ENCODE peak calls at places on chromosomes 13 and 19, in eight cellular contexts. N is DMS153; Z is EL; E is Right ventricle myocardium inferior; P is NCI-H345; F is nephron progenitor cell; T is activated effector memory CD4-positive, alpha-beta T cell treated with Interleukin-2 at 50 U/mL for 16 hours; H is substantia nigra. C is an unnamed sample.

GRCh38 chr13:39777527-39778061 is 122.1 kb downstream of the COG6 start:
- DNase-seq in T (no peak), E (no peak), N (no peak), H (no peak), P (peak; percentile 1), F (no peak), Z (peak; percentile 95), C (no peak)

GRCh38 chr13:30454991-30455390 is 10.7 kb downstream of the HMGB1 start:
- DNase-seq in H (no peak), E (no peak), T (no peak), P (no peak), N (no peak), F (no peak), Z (no peak), C (no peak)

GRCh38 chr13:113432509-113433270 is 20.6 kb downstream of the ADPRHL1 start:
- DNase-seq in P (no peak), Z (no peak), T (no peak), N (no peak), H (no peak), F (no peak), E (peak; percentile 63), C (no peak)

GRCh38 chr13:36870050-36870692 is 49.9 kb downstream of the SMAD9 start:
- DNase-seq in N (no peak), H (no peak), E (no peak), T (no peak), F (no peak), P (no peak), Z (no peak), C (no peak)

GRCh38 chr19:33201886-33202545 is 7.9 kb downstream of the LRP3 start:
- DNase-seq in F (no peak), P (no peak), T (no peak), E (no peak), Z (no peak), N (no peak), H (no peak), C (no peak)

GRCh38 chr13:87234981-87235380 is 436.2 kb upstream of the SLITRK5 start:
- DNase-seq in E (no peak), H (no peak), F (no peak), T (no peak), Z (no peak), N (no peak), P (no peak), C (no peak)

GRCh38 chr13:24888291-24888931 is 124.4 kb downstream of the RNF17 start:
- DNase-seq in Z (no peak), N (no peak), F (no peak), P (no peak), T (no peak), H (no peak), E (no peak), C (no peak)

GRCh38 chr13:47518530-47518929 is 482.5 kb downstream of the SUCLA2 start:
- DNase-seq in Z (no peak), H (no peak), N (no peak), P (no peak), F (no peak), T (no peak), E (no peak), C (no peak)

GRCh38 chr19:32345261-32346207 is at the start of gene ZNF507:
- DNase-seq in Z (peak; percentile 77), F (peak; percentile 89), T (peak; percentile 71), N (peak; percentile 48), E (peak; percentile 91), P (peak; percentile 97), H (peak; percentile 71), C (peak; percentile 78)

GRCh38 chr19:28213476-28214082 is 999.4 kb downstream of the UQCRFS1 start:
- DNase-seq in H (no peak), N (peak; percentile 7), E (no peak), Z (peak; percentile 0), P (no peak), F (no peak), T (no peak), C (no peak)

GRCh38 chr19:17235618-17236413 is 9.8 kb downstream of the OCEL1 start:
- DNase-seq in H (peak; percentile 30), P (peak; percentile 60), F (peak; percentile 75), T (peak; percentile 71), N (peak; percentile 71), E (peak; percentile 87), Z (peak; percentile 79), C (peak; percentile 69)

GRCh38 chr19:46426506-46427162 is 2.1 kb downstream of the PNMA8C start:
- DNase-seq in P (peak; percentile 48), H (peak; percentile 35), F (peak; percentile 92), T (no peak), E (peak; percentile 87), Z (peak; percentile 79), N (peak; percentile 27), C (no peak)

GRCh38 chr13:72151241-72151640 is 284.2 kb upstream of the DACH1 start:
- DNase-seq in T (no peak), Z (peak; percentile 75), H (no peak), N (no peak), F (no peak), E (no peak), P (no peak), C (no peak)

GRCh38 chr13:98513837-98514236 is 63.1 kb downstream of the STK24 start:
- DNase-seq in E (no peak), N (no peak), Z (no peak), F (no peak), H (no peak), T (no peak), P (no peak), C (no peak)

GRCh38 chr13:113475911-113476310 is 14.6 kb downstream of the DCUN1D2 start:
- DNase-seq in N (no peak), H (no peak), E (no peak), T (no peak), F (no peak), P (no peak), Z (no peak), C (no peak)

GRCh38 chr13:42807866-42808265 is 26.5 kb downstream of the FAM216B start:
- DNase-seq in E (no peak), P (no peak), T (no peak), N (no peak), F (no peak), Z (peak; percentile 60), H (no peak), C (no peak)

GRCh38 chr13:100510208-100510997 is 78.2 kb downstream of the GGACT start:
- DNase-seq in F (no peak), H (no peak), P (peak; percentile 68), Z (no peak), E (no peak), T (no peak), N (no peak), C (no peak)

GRCh38 chr13:76991432-76991795 is 467 bp upstream of the CLN5 start:
- DNase-seq in Z (peak; percentile 1), P (peak; percentile 33), F (no peak), E (peak; percentile 68), T (peak; percentile 69), H (no peak), N (no peak), C (peak; percentile 56)

GRCh38 chr13:81577601-81578000 is 1236.7 kb upstream of the SPRY2 start:
- DNase-seq in H (no peak), E (no peak), N (no peak), P (no peak), F (no peak), T (no peak), Z (no peak), C (no peak)

GRCh38 chr19:33552191-33552927 is 30.8 kb upstream of the PEPD start:
- DNase-seq in N (no peak), H (no peak), Z (no peak), F (no peak), E (no peak), T (no peak), P (no peak), C (no peak)

GRCh38 chr13:112711528-112712265 is 21.9 kb downstream of the ATP11A start:
- DNase-seq in H (no peak), E (peak; percentile 88), P (peak; percentile 66), T (no peak), F (peak; percentile 45), Z (peak; percentile 96), N (peak; percentile 49), C (no peak)

GRCh38 chr19:39111593-39112199 is 13.9 kb upstream of the PAK4 start:
- DNase-seq in T (no peak), E (no peak), N (no peak), F (no peak), P (peak; percentile 55), H (no peak), Z (no peak), C (no peak)

GRCh38 chr19:35363001-35363590 is 4.8 kb downstream of the FFAR3 start:
- DNase-seq in Z (no peak), T (no peak), E (no peak), F (no peak), P (no peak), N (no peak), H (no peak), C (no peak)

GRCh38 chr19:13022111-13022858 is 27.0 kb downstream of the NFIX start:
- DNase-seq in E (no peak), N (no peak), H (no peak), F (no peak), P (no peak), Z (no peak), T (no peak), C (no peak)

GRCh38 chr13:109868583-109869311 is 82.4 kb upstream of the IRS2 start:
- DNase-seq in T (no peak), N (no peak), H (no peak), Z (peak; percentile 3), E (no peak), P (no peak), F (no peak), C (no peak)

GRCh38 chr13:112391747-112392146 is 15.6 kb downstream of the SPACA7 start:
- DNase-seq in P (no peak), H (no peak), T (no peak), F (no peak), N (no peak), E (no peak), Z (no peak), C (no peak)

GRCh38 chr13:45879666-45880065 is 28.1 kb upstream of the SIAH3 start:
- DNase-seq in F (peak; percentile 34), P (no peak), T (no peak), Z (no peak), H (no peak), N (peak; percentile 11), E (peak; percentile 77), C (no peak)

GRCh38 chr19:4352701-4353121 is 9.3 kb downstream of the MPND start:
- DNase-seq in E (no peak), H (no peak), F (peak; percentile 83), T (peak; percentile 44), Z (peak; percentile 59), N (peak; percentile 3), P (peak; percentile 41), C (no peak)

GRCh38 chr19:31274964-31275319 is 74.3 kb downstream of the TSHZ3 start:
- DNase-seq in E (no peak), H (no peak), Z (no peak), T (no peak), F (no peak), N (no peak), P (no peak), C (no peak)

GRCh38 chr13:109922518-109922917 is 136.1 kb upstream of the IRS2 start:
- DNase-seq in E (no peak), T (no peak), Z (peak; percentile 39), H (no peak), P (no peak), F (no peak), N (no peak), C (no peak)